ENCODE peak calls at places on chromosome 14, in eight cellular contexts. H is substantia nigra, D is kidney glomerular epithelial cell, W is T-helper 1 cell, C is psoas muscle, Q is HuH-7.5, S is HS-5, N is type B pancreatic cell. G is an unnamed sample.

GRCh38 chr14:100905166-100905565 is 1.6 kb upstream of the RTL1 start:
- DNase-seq in H (no peak), D (no peak), W (no peak), C (no peak), Q (no peak), S (no peak), N (no peak), G (no peak)

GRCh38 chr14:27184371-27184901 is 586.6 kb upstream of the NOVA1 start:
- DNase-seq in H (no peak), D (peak; percentile 73), W (no peak), C (no peak), Q (no peak), S (peak; percentile 43), N (no peak), G (no peak)

GRCh38 chr14:74547331-74547927 is 53.9 kb downstream of the ISCA2 start:
- DNase-seq in H (no peak), D (no peak), W (no peak), C (no peak), Q (no peak), S (no peak), N (no peak), G (no peak)

GRCh38 chr14:73097421-73097820 is 38.9 kb upstream of the PSEN1 start:
- DNase-seq in H (no peak), D (no peak), W (no peak), C (no peak), Q (no peak), S (no peak), N (no peak), G (no peak)

GRCh38 chr14:71094722-71095121 is 187.5 kb downstream of the PCNX1 start:
- DNase-seq in H (no peak), D (no peak), W (no peak), C (no peak), Q (no peak), S (no peak), N (no peak), G (no peak)

GRCh38 chr14:103250888-103251287 is 83.1 kb upstream of the EIF5 start:
- DNase-seq in H (no peak), D (no peak), W (no peak), C (no peak), Q (no peak), S (no peak), N (no peak), G (no peak)

GRCh38 chr14:68772761-68773381 is 20.0 kb downstream of the ZFP36L1 start:
- DNase-seq in H (no peak), D (no peak), W (no peak), C (no peak), Q (no peak), S (no peak), N (no peak), G (no peak)

GRCh38 chr14:102822311-102822863 is 45.1 kb downstream of the TRAF3 start:
- DNase-seq in H (no peak), D (no peak), W (no peak), C (no peak), Q (no peak), S (peak; percentile 10), N (no peak), G (no peak)

GRCh38 chr14:73576391-73576790 is 7.4 kb downstream of the ACOT2 start:
- DNase-seq in H (no peak), D (no peak), W (no peak), C (no peak), Q (no peak), S (no peak), N (no peak), G (no peak)

GRCh38 chr14:54627718-54628345 is 60.9 kb downstream of the SAMD4A start:
- DNase-seq in H (peak; percentile 33), D (peak; percentile 55), W (no peak), C (peak; percentile 70), Q (no peak), S (no peak), N (no peak), G (no peak)

GRCh38 chr14:95098984-95099599 is 58.2 kb downstream of the DICER1 start:
- DNase-seq in H (peak; percentile 40), D (peak; percentile 34), W (no peak), C (peak; percentile 77), Q (no peak), S (no peak), N (no peak), G (no peak)

GRCh38 chr14:74754899-74755298 is 8.2 kb upstream of the YLPM1 start:
- DNase-seq in H (no peak), D (no peak), W (no peak), C (no peak), Q (no peak), S (no peak), N (no peak), G (no peak)

GRCh38 chr14:95507174-95507573 is 9.3 kb downstream of the SYNE3 start:
- DNase-seq in H (peak; percentile 33), D (no peak), W (no peak), C (peak; percentile 89), Q (no peak), S (no peak), N (no peak), G (no peak)

GRCh38 chr14:61461808-61462275 is 140.5 kb downstream of the PRKCH start:
- DNase-seq in H (no peak), D (peak; percentile 79), W (no peak), C (no peak), Q (peak; percentile 53), S (no peak), N (no peak), G (peak; percentile 83)

GRCh38 chr14:79017561-79017960 is 847.4 kb downstream of the NRXN3 start:
- DNase-seq in H (no peak), D (no peak), W (no peak), C (no peak), Q (no peak), S (no peak), N (no peak), G (no peak)

GRCh38 chr14:92397140-92397815 is 74.3 kb downstream of the SLC24A4 start:
- DNase-seq in H (no peak), D (peak; percentile 48), W (no peak), C (no peak), Q (no peak), S (peak; percentile 82), N (no peak), G (no peak)

GRCh38 chr14:100902295-100902694 is 1.2 kb downstream of the RTL1 start:
- DNase-seq in H (no peak), D (no peak), W (no peak), C (no peak), Q (no peak), S (no peak), N (peak; percentile 61), G (no peak)

GRCh38 chr14:99573436-99574098 is 30.4 kb downstream of the CCDC85C start:
- DNase-seq in H (no peak), D (no peak), W (no peak), C (no peak), Q (no peak), S (no peak), N (no peak), G (no peak)

GRCh38 chr14:58918066-58918465 is 270.4 kb upstream of the DAAM1 start:
- DNase-seq in H (no peak), D (peak; percentile 35), W (no peak), C (no peak), Q (no peak), S (peak; percentile 25), N (no peak), G (no peak)

GRCh38 chr14:22544881-22545420 is 44.1 kb downstream of the DAD1 start:
- DNase-seq in H (no peak), D (no peak), W (no peak), C (no peak), Q (no peak), S (no peak), N (no peak), G (no peak)

GRCh38 chr14:101129750-101130149 is 226.2 kb upstream of the RTL1 start:
- DNase-seq in H (no peak), D (no peak), W (no peak), C (no peak), Q (no peak), S (no peak), N (no peak), G (no peak)

GRCh38 chr14:32435411-32435810 is 106.3 kb downstream of the AKAP6 start:
- DNase-seq in H (no peak), D (no peak), W (no peak), C (no peak), Q (no peak), S (no peak), N (no peak), G (no peak)

GRCh38 chr14:104789752-104790743 is 5.5 kb downstream of the AKT1 start:
- DNase-seq in H (no peak), D (no peak), W (no peak), C (no peak), Q (no peak), S (no peak), N (no peak), G (no peak)

GRCh38 chr14:100384819-100385813 is 62.0 kb downstream of the SLC25A47 start:
- DNase-seq in H (no peak), D (peak; percentile 70), W (no peak), C (no peak), Q (no peak), S (no peak), N (no peak), G (no peak)

GRCh38 chr14:104530651-104531050 is 48.9 kb upstream of the C14orf180 start:
- DNase-seq in H (no peak), D (no peak), W (no peak), C (no peak), Q (no peak), S (no peak), N (peak; percentile 22), G (no peak)

GRCh38 chr14:20855652-20856291 is 35.4 kb upstream of the RNASE3 start:
- DNase-seq in H (peak; percentile 58), D (peak; percentile 80), W (peak; percentile 25), C (no peak), Q (peak; percentile 50), S (no peak), N (no peak), G (no peak)

GRCh38 chr14:63770187-63770807 is 42.4 kb upstream of the SGPP1 start:
- DNase-seq in H (peak; percentile 7), D (peak; percentile 17), W (peak; percentile 38), C (no peak), Q (peak; percentile 22), S (peak; percentile 24), N (no peak), G (no peak)

GRCh38 chr14:23545740-23546411 is 5.7 kb downstream of the ZFHX2 start:
- DNase-seq in H (no peak), D (no peak), W (no peak), C (no peak), Q (no peak), S (no peak), N (no peak), G (no peak)

G was measured in vagina.